ENCODE peak calls at places on chromosomes 4 and X, in nine cellular contexts. One of them, this sample, is unnamed.

GRCh38 chr4:82776925-82777542 is 21.6 kb downstream of the SCD5 start:
- DNase-seq in A549: no peak
- DNase-seq in upper lobe of left lung: no peak
- DNase-seq in tibial nerve: no peak
- DNase-seq in ovary: no peak
- DNase-seq in SK-N-SH: no peak
- DNase-seq in stomach: no peak
- DNase-seq in suprapubic skin: no peak
- DNase-seq in sigmoid colon: no peak
- DNase-seq in this sample: no peak

GRCh38 chrX:57951666-57952319 is 41.5 kb upstream of the ZXDA start:
- DNase-seq in ovary: no peak
- DNase-seq in SK-N-SH: no peak
- DNase-seq in suprapubic skin: peak
- DNase-seq in sigmoid colon: peak
- DNase-seq in stomach: no peak
- DNase-seq in A549: no peak
- DNase-seq in tibial nerve: no peak
- DNase-seq in upper lobe of left lung: no peak
- DNase-seq in this sample: peak

GRCh38 chr4:147828361-147828760 is 96.5 kb downstream of the ARHGAP10 start:
- DNase-seq in ovary: no peak
- DNase-seq in A549: no peak
- DNase-seq in tibial nerve: no peak
- DNase-seq in upper lobe of left lung: no peak
- DNase-seq in suprapubic skin: no peak
- DNase-seq in stomach: no peak
- DNase-seq in SK-N-SH: no peak
- DNase-seq in sigmoid colon: no peak
- DNase-seq in this sample: no peak

GRCh38 chr4:1799364-1799996 is 6.4 kb downstream of the FGFR3 start:
- DNase-seq in tibial nerve: no peak
- DNase-seq in A549: no peak
- DNase-seq in upper lobe of left lung: no peak
- DNase-seq in SK-N-SH: no peak
- DNase-seq in stomach: no peak
- DNase-seq in sigmoid colon: no peak
- DNase-seq in suprapubic skin: no peak
- DNase-seq in ovary: no peak
- DNase-seq in this sample: peak

GRCh38 chr4:188008377-188008776 is 12.8 kb downstream of the ZFP42 start:
- DNase-seq in ovary: no peak
- DNase-seq in stomach: no peak
- DNase-seq in sigmoid colon: no peak
- DNase-seq in SK-N-SH: no peak
- DNase-seq in suprapubic skin: no peak
- DNase-seq in tibial nerve: no peak
- DNase-seq in A549: no peak
- DNase-seq in upper lobe of left lung: no peak
- DNase-seq in this sample: no peak

GRCh38 chr4:86948276-86948675 is 13.5 kb downstream of the AFF1 start:
- DNase-seq in sigmoid colon: no peak
- DNase-seq in SK-N-SH: no peak
- DNase-seq in suprapubic skin: no peak
- DNase-seq in A549: no peak
- DNase-seq in ovary: no peak
- DNase-seq in tibial nerve: no peak
- DNase-seq in upper lobe of left lung: no peak
- DNase-seq in stomach: no peak
- DNase-seq in this sample: no peak

GRCh38 chr4:155954118-155954503 is 445 bp upstream of the CTSO start:
- DNase-seq in tibial nerve: no peak
- DNase-seq in stomach: no peak
- DNase-seq in suprapubic skin: no peak
- DNase-seq in ovary: no peak
- DNase-seq in sigmoid colon: peak
- DNase-seq in upper lobe of left lung: no peak
- DNase-seq in SK-N-SH: no peak
- DNase-seq in A549: no peak
- DNase-seq in this sample: peak

GRCh38 chrX:136861877-136862276 is 18.6 kb downstream of the RBMX start:
- DNase-seq in ovary: no peak
- DNase-seq in tibial nerve: no peak
- DNase-seq in SK-N-SH: no peak
- DNase-seq in sigmoid colon: no peak
- DNase-seq in A549: no peak
- DNase-seq in suprapubic skin: no peak
- DNase-seq in upper lobe of left lung: no peak
- DNase-seq in stomach: no peak
- DNase-seq in this sample: no peak

GRCh38 chrX:20059467-20060128 is 57.1 kb downstream of the MAP7D2 start:
- DNase-seq in suprapubic skin: no peak
- DNase-seq in tibial nerve: no peak
- DNase-seq in SK-N-SH: no peak
- DNase-seq in A549: no peak
- DNase-seq in upper lobe of left lung: no peak
- DNase-seq in sigmoid colon: no peak
- DNase-seq in stomach: no peak
- DNase-seq in ovary: no peak
- DNase-seq in this sample: no peak

GRCh38 chr4:121155893-121156292 is 8.2 kb downstream of the TNIP3 start:
- DNase-seq in tibial nerve: no peak
- DNase-seq in upper lobe of left lung: no peak
- DNase-seq in suprapubic skin: no peak
- DNase-seq in SK-N-SH: peak
- DNase-seq in A549: peak
- DNase-seq in ovary: no peak
- DNase-seq in sigmoid colon: no peak
- DNase-seq in stomach: no peak
- DNase-seq in this sample: no peak

GRCh38 chr4:140240237-140240636 is 86.3 kb upstream of the MAML3 start:
- DNase-seq in upper lobe of left lung: no peak
- DNase-seq in suprapubic skin: no peak
- DNase-seq in tibial nerve: no peak
- DNase-seq in stomach: no peak
- DNase-seq in A549: no peak
- DNase-seq in sigmoid colon: no peak
- DNase-seq in SK-N-SH: no peak
- DNase-seq in ovary: no peak
- DNase-seq in this sample: no peak

GRCh38 chr4:140239311-140239710 is 85.3 kb upstream of the MAML3 start:
- DNase-seq in tibial nerve: no peak
- DNase-seq in ovary: no peak
- DNase-seq in upper lobe of left lung: no peak
- DNase-seq in stomach: no peak
- DNase-seq in A549: no peak
- DNase-seq in SK-N-SH: no peak
- DNase-seq in suprapubic skin: no peak
- DNase-seq in sigmoid colon: no peak
- DNase-seq in this sample: no peak

GRCh38 chr4:140237616-140238352 is 83.8 kb upstream of the MAML3 start:
- DNase-seq in suprapubic skin: peak
- DNase-seq in sigmoid colon: peak
- DNase-seq in upper lobe of left lung: peak
- DNase-seq in A549: no peak
- DNase-seq in tibial nerve: peak
- DNase-seq in SK-N-SH: peak
- DNase-seq in stomach: peak
- DNase-seq in ovary: peak
- DNase-seq in this sample: peak

GRCh38 chr4:140236649-140237160 is 82.7 kb upstream of the MAML3 start:
- DNase-seq in SK-N-SH: peak
- DNase-seq in ovary: no peak
- DNase-seq in tibial nerve: no peak
- DNase-seq in stomach: no peak
- DNase-seq in A549: no peak
- DNase-seq in upper lobe of left lung: no peak
- DNase-seq in sigmoid colon: no peak
- DNase-seq in suprapubic skin: no peak
- DNase-seq in this sample: no peak

DNA sequence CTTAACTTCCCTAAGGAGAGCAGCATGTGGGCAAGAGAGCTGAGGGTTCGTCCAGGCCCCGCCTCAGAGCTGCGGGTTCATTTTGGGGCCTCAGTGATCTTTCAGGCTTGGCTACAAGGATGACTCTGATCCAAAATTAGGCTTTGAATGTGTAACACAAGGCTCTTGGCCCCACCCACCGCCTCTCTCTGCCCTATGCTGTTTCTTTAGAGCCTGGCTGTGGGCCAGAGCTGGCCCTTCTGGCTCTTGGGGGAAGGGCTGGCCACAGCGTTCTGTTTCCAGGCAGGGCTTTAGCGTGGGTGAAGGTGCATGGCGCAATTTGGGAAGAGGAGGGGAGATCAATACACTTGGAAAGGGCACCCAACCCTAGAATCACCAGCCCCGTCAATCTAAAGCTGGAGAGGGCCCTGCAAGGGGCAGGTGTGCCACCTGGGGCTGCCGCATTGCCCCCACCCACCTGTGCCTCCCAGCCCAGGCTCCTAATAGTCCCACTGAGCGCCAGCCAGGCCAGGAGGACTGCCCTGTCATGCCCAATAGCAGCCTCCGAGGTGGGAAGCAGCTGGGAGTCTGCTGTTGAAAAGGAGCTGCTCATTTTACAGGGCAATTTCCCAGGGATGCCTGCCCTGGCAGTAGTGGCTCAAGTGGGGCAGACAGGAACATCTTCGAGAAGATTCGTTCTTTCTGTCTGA is 84.5 kb upstream of the MAML3 start:
- DNase-seq in SK-N-SH: peak
- DNase-seq in sigmoid colon: peak
- DNase-seq in upper lobe of left lung: peak
- DNase-seq in A549: no peak
- DNase-seq in ovary: peak
- DNase-seq in suprapubic skin: peak
- DNase-seq in stomach: peak
- DNase-seq in tibial nerve: peak
- DNase-seq in this sample: peak
- TF ChIP-seq EP300 in SK-N-SH: peak
- TF ChIP-seq EP300 in sigmoid colon: no peak
- TF ChIP-seq EP300 in upper lobe of left lung: no peak
- TF ChIP-seq EP300 in A549: no peak
- TF ChIP-seq EP300 in ovary: no peak
- TF ChIP-seq EP300 in suprapubic skin: no peak
- TF ChIP-seq EP300 in stomach: peak
- TF ChIP-seq EP300 in tibial nerve: no peak
- TF ChIP-seq EP300 in this sample: no peak

DNA sequence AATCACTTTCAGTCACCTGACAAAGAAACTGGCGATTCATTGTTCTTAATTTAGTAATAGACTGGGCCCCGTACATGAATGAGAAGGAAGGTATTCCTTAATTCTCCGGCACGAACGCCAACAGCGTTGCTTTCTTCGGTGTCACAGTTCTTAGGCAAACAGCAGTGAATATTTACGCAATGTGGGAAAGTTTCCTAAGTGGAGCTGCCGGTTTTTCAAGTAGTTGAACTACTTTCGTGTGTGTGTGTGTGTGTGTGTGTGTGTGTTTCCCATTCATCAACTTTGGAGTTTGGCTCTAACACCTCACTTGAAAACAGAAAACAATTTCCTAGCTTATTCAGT is 651 bp downstream of the NXT2 start:
- DNase-seq in A549: no peak
- DNase-seq in ovary: no peak
- DNase-seq in sigmoid colon: no peak
- DNase-seq in SK-N-SH: no peak
- DNase-seq in stomach: peak
- DNase-seq in upper lobe of left lung: peak
- DNase-seq in suprapubic skin: peak
- DNase-seq in tibial nerve: no peak
- DNase-seq in this sample: peak
- TF ChIP-seq EP300 in A549: no peak
- TF ChIP-seq EP300 in ovary: no peak
- TF ChIP-seq EP300 in sigmoid colon: no peak
- TF ChIP-seq EP300 in SK-N-SH: no peak
- TF ChIP-seq EP300 in stomach: no peak
- TF ChIP-seq EP300 in upper lobe of left lung: no peak
- TF ChIP-seq EP300 in suprapubic skin: no peak
- TF ChIP-seq EP300 in tibial nerve: no peak
- TF ChIP-seq EP300 in this sample: no peak

GRCh38 chr4:113057891-113058290 is 8.4 kb downstream of the ANK2 start:
- DNase-seq in SK-N-SH: no peak
- DNase-seq in sigmoid colon: no peak
- DNase-seq in A549: no peak
- DNase-seq in stomach: no peak
- DNase-seq in tibial nerve: no peak
- DNase-seq in upper lobe of left lung: no peak
- DNase-seq in suprapubic skin: no peak
- DNase-seq in ovary: no peak
- DNase-seq in this sample: no peak
- TF ChIP-seq EP300 in SK-N-SH: no peak
- TF ChIP-seq EP300 in sigmoid colon: no peak
- TF ChIP-seq EP300 in A549: no peak
- TF ChIP-seq EP300 in stomach: no peak
- TF ChIP-seq EP300 in tibial nerve: no peak
- TF ChIP-seq EP300 in upper lobe of left lung: no peak
- TF ChIP-seq EP300 in suprapubic skin: no peak
- TF ChIP-seq EP300 in ovary: no peak
- TF ChIP-seq EP300 in this sample: no peak

DNA sequence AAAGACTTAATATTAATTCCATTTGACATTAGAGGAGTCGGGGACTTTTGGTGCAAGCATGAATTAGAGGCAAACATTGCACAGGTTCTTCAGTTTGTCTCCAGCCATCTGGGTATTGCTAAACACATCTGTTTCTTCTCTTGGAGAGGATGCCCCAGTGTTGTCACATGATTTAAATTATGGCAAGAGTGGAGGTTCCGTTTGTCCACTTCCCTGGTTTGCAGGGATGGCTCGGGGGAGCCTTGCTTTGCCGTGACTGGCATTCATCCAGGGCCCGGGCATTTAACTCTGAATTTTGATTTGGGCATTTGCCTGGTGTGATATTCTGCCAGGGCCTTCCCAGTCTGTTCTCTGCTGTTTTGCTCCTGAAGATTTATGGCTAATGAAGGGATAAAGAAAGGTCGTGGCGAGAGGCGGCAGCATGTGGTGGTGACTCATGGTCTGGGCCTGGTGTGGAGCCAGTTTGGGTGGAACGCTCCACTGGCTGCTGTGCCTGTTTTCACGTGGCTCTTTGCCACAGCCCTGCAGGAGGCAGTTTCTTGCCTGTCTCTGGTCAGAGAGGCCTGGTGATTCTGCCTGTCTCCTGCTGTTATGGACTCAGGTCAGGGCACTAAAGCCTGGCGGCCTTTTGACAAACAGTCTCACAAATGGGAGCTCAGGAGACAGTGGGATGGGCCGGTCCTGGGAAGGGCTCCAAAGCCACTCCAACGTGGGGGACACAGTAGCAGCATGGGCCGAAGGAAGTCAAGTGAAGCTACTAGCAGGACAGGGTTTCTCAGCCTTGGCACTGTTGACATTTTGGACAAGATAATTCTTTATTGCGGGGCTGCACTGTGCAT is 99.4 kb upstream of the PGRMC2 start:
- DNase-seq in ovary: peak
- DNase-seq in suprapubic skin: peak
- DNase-seq in upper lobe of left lung: peak
- DNase-seq in tibial nerve: peak
- DNase-seq in A549: peak
- DNase-seq in stomach: peak
- DNase-seq in SK-N-SH: peak
- DNase-seq in sigmoid colon: peak
- DNase-seq in this sample: peak
- TF ChIP-seq EP300 in ovary: peak
- TF ChIP-seq EP300 in suprapubic skin: no peak
- TF ChIP-seq EP300 in upper lobe of left lung: no peak
- TF ChIP-seq EP300 in tibial nerve: peak
- TF ChIP-seq EP300 in A549: peak
- TF ChIP-seq EP300 in stomach: peak
- TF ChIP-seq EP300 in SK-N-SH: peak
- TF ChIP-seq EP300 in sigmoid colon: peak
- TF ChIP-seq EP300 in this sample: peak

GRCh38 chr4:167196386-167196785 is 37.9 kb downstream of the SPOCK3 start:
- DNase-seq in ovary: no peak
- DNase-seq in sigmoid colon: no peak
- DNase-seq in suprapubic skin: no peak
- DNase-seq in tibial nerve: no peak
- DNase-seq in stomach: no peak
- DNase-seq in SK-N-SH: no peak
- DNase-seq in upper lobe of left lung: no peak
- DNase-seq in A549: no peak
- DNase-seq in this sample: no peak
- TF ChIP-seq EP300 in ovary: no peak
- TF ChIP-seq EP300 in sigmoid colon: no peak
- TF ChIP-seq EP300 in suprapubic skin: no peak
- TF ChIP-seq EP300 in tibial nerve: no peak
- TF ChIP-seq EP300 in stomach: no peak
- TF ChIP-seq EP300 in SK-N-SH: no peak
- TF ChIP-seq EP300 in upper lobe of left lung: no peak
- TF ChIP-seq EP300 in A549: no peak
- TF ChIP-seq EP300 in this sample: no peak